ENCODE peak calls at places on chromosome 4, in six cellular contexts. A, H, N, Y, W and G are unnamed samples. For H3K27me3, the result is how much of the 10 kb centered on the place peaks cover.

GRCh38 chr4:8819421-8820177 is 52.0 kb downstream of the HMX1 start:
- DNase-seq in Y (no peak), A (no peak), W (no peak), N (peak), H (no peak), G (peak)

GRCh38 chr4:83704786-83705185 is 168.9 kb downstream of the GPAT3 start:
- DNase-seq in W (no peak), H (no peak), A (no peak), Y (no peak), N (no peak), G (no peak)

GRCh38 chr4:52932586-52933482 is 70.7 kb downstream of the RASL11B start:
- DNase-seq in N (no peak), A (no peak), W (no peak), Y (no peak), H (no peak), G (no peak)

GRCh38 chr4:61493470-61493869 is 293.3 kb downstream of the ADGRL3 start:
- DNase-seq in H (no peak), Y (no peak), A (no peak), N (no peak), W (no peak), G (no peak)

GRCh38 chr4:107314156-107314555 is 278.0 kb upstream of the DKK2 start:
- DNase-seq in Y (no peak), A (no peak), H (no peak), N (no peak), W (no peak), G (no peak)

GRCh38 chr4:122329876-122330595 is 48.8 kb upstream of the ADAD1 start:
- DNase-seq in H (peak), N (no peak), Y (no peak), A (no peak), W (no peak), G (no peak)

GRCh38 chr4:18847276-18847890 is 825.8 kb upstream of the LCORL start:
- DNase-seq in N (no peak), Y (no peak), A (no peak), H (no peak), W (no peak), G (no peak)

GRCh38 chr4:52957220-52957686 is 95.1 kb downstream of the RASL11B start:
- DNase-seq in N (no peak), W (no peak), Y (no peak), H (no peak), A (no peak), G (no peak)

GRCh38 chr4:116639070-116639577 is 446.3 kb downstream of the TRAM1L1 start:
- DNase-seq in A (no peak), N (no peak), W (no peak), Y (no peak), H (no peak), G (no peak)

GRCh38 chr4:7157666-7158065 is 34.7 kb upstream of the SORCS2 start:
- DNase-seq in A (no peak), H (no peak), Y (no peak), N (no peak), W (no peak), G (no peak)

GRCh38 chr4:86670739-86671138 is 76.6 kb downstream of the PTPN13 start:
- DNase-seq in Y (no peak), A (no peak), H (peak), N (no peak), W (no peak), G (no peak)

GRCh38 chr4:169248645-169249044 is 22.1 kb downstream of the SH3RF1 start:
- DNase-seq in W (no peak), N (no peak), A (no peak), Y (no peak), H (no peak), G (no peak)

GRCh38 chr4:153467154-153467896 is 1.2 kb downstream of the TMEM131L start:
- DNase-seq in A (no peak), W (peak), N (peak), H (peak), Y (peak), G (no peak)

GRCh38 chr4:58061967-58062366 is 951.8 kb upstream of the IGFBP7 start:
- DNase-seq in Y (no peak), W (no peak), N (no peak), A (no peak), H (no peak), G (no peak)

GRCh38 chr4:123250843-123251242 is 145.8 kb upstream of the SPRY1 start:
- DNase-seq in W (peak), H (peak), Y (no peak), N (peak), A (peak), G (no peak)

DNA sequence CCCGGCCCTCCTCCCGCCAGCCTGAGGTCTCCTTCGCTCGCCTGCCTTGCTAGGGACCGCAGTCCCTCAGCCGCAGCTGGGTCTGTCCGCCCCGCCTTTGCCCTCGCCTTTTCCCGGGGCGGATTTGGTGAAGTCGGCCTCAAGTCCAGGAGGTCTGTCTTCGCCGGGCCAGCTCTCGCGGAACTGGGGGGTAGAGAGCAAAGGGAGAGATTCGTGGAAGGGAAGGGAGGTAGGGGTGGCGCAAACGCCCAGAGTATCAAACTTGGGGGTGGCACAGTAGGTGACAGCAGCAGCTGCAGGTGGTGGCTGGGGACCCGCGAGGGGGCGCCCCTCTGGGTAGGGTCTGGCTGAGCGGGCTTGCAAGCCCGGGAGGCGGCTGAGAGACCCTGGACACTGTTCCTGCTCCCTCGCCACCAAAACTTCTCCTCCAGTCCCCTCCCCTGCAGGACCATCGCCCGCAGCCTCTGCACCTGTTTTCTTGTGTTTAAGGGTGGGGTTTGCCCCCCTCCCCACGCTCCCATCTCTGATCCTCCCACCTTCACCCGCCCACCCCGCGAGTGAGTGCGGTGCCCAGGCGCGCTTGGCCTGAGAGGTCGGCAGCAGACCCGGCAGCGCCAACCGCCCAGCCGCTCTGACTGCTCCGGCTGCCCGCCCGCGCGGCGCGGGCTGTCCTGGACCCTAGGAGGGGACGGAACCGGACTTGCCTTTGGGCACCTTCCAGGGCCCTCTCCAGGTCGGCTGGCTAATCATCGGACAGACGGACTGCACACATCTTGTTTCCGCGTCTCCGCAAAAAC is at the start of gene NPY2R:
- DNase-seq in H (no peak), N (no peak), W (no peak), Y (peak), A (no peak), G (no peak)
- H3K27me3 ChIP-seq in H (under half), N (under half), W (under half), Y (under half), A (under half), G (under half)

GRCh38 chr4:126271266-126271665 is 956.5 kb downstream of the FAT4 start:
- DNase-seq in N (no peak), W (no peak), A (no peak), H (no peak), Y (no peak), G (no peak)
- H3K27me3 ChIP-seq in N (under half), W (under half), A (under half), H (under half), Y (under half), G (under half)

GRCh38 chr4:56654238-56654632 is 26.9 kb downstream of the HOPX start:
- DNase-seq in Y (no peak), A (no peak), W (peak), N (no peak), H (no peak), G (no peak)
- H3K27me3 ChIP-seq in Y (under half), A (half or more), W (under half), N (under half), H (under half), G (under half)

GRCh38 chr4:139696491-139696890 is 30.9 kb downstream of the MGST2 start:
- DNase-seq in H (no peak), N (no peak), A (no peak), Y (no peak), W (no peak), G (no peak)

GRCh38 chr4:139692300-139693012 is 26.8 kb downstream of the MGST2 start:
- DNase-seq in W (peak), H (no peak), N (peak), Y (no peak), A (no peak), G (no peak)

GRCh38 chr4:139689093-139689722 is 23.6 kb downstream of the MGST2 start:
- DNase-seq in Y (no peak), H (no peak), N (no peak), A (no peak), W (peak), G (no peak)

GRCh38 chr4:139694522-139694921 is 28.9 kb downstream of the MGST2 start:
- DNase-seq in W (no peak), H (no peak), Y (no peak), N (no peak), A (no peak), G (no peak)
- H3K27me3 ChIP-seq in W (under half), H (under half), Y (under half), N (under half), A (under half), G (under half)

GRCh38 chr4:17356926-17357325 is 155.0 kb downstream of the QDPR start:
- DNase-seq in H (no peak), Y (no peak), N (no peak), A (no peak), W (no peak), G (no peak)

GRCh38 chr4:17352357-17352756 is 159.5 kb downstream of the QDPR start:
- DNase-seq in H (no peak), Y (no peak), N (no peak), W (no peak), A (no peak), G (no peak)

DNA sequence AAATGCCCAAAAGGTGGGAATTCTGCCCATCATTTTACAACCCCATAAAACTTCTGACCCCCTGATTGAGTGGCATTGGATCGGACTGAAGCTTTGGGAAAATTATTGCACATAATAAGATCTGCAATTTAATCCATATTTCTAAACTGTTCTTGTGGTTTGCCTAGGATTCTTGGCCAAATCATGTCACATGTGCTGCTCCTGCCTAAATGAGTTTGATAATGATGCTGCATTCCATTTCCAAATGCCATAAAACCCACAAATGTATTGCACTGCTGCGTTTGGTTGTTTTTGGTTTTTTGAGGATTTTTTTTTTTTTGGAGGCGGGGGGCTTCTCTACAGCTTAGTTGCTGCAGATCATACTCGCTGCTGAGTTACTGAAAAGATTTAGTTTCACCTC is 153.7 kb downstream of the QDPR start:
- DNase-seq in Y (no peak), N (no peak), A (no peak), H (no peak), W (no peak), G (no peak)
- H3K27me3 ChIP-seq in Y (under half), N (under half), A (under half), H (under half), W (under half), G (under half)

DNA sequence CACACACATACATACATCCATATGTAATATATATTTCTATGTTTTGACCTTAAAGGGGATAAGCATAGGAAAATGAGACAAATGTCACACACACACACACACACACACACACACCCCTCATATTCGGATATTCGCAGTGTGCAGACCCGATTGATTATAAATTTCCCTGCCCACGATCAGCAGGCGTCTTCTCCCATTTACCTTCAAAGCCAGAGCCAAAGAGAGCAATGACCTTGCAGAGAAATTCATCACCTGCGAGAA is 485 bp downstream of the GPRIN3 start:
- DNase-seq in W (no peak), N (no peak), Y (no peak), A (no peak), H (no peak), G (no peak)
- H3K27me3 ChIP-seq in W (under half), N (under half), Y (under half), A (under half), H (under half), G (under half)